ENCODE peak calls at places on chromosome 21, in seven cellular contexts. Z, I, K, L, B, M and N are unnamed samples.

GRCh38 chr21:17784604-17785402 is 34.4 kb downstream of the C21orf91 start:
- DNase-seq in Z (no peak), I (peak), K (no peak), L (no peak), B (no peak), M (no peak), N (no peak)

GRCh38 chr21:31426235-31426797 is 82.3 kb upstream of the TIAM1 start:
- DNase-seq in Z (no peak), I (no peak), K (no peak), L (no peak), B (no peak), M (no peak), N (no peak)

GRCh38 chr21:32021319-32022027 is 148.7 kb downstream of the HUNK start:
- DNase-seq in Z (peak), I (peak), K (peak), L (peak), B (no peak), M (peak), N (peak)

GRCh38 chr21:34818663-34819158 is 149.9 kb downstream of the CLIC6 start:
- DNase-seq in Z (no peak), I (no peak), K (peak), L (no peak), B (no peak), M (no peak), N (no peak)

GRCh38 chr21:42672699-42673458 is 19.5 kb downstream of the PDE9A start:
- DNase-seq in Z (no peak), I (no peak), K (no peak), L (no peak), B (no peak), M (no peak), N (no peak)

GRCh38 chr21:24428539-24429186 is 1178.6 kb downstream of the MRPL39 start:
- DNase-seq in Z (no peak), I (no peak), K (no peak), L (no peak), B (no peak), M (no peak), N (no peak)

GRCh38 chr21:46151261-46151988 is 4.0 kb downstream of the FTCD start:
- DNase-seq in Z (peak), I (peak), K (no peak), L (peak), B (peak), M (peak), N (peak)

GRCh38 chr21:39184050-39184980 is 1.1 kb upstream of the PSMG1 start:
- DNase-seq in Z (no peak), I (no peak), K (no peak), L (no peak), B (no peak), M (no peak), N (no peak)

GRCh38 chr21:20997633-20998455 is at the start of gene NCAM2:
- DNase-seq in Z (peak), I (peak), K (peak), L (peak), B (peak), M (peak), N (peak)

GRCh38 chr21:27761623-27762022 is 794.7 kb upstream of the ADAMTS5 start:
- DNase-seq in Z (no peak), I (no peak), K (no peak), L (no peak), B (no peak), M (no peak), N (no peak)

GRCh38 chr21:46264690-46265144 is 20.7 kb downstream of the MCM3AP start:
- DNase-seq in Z (no peak), I (no peak), K (no peak), L (no peak), B (no peak), M (no peak), N (no peak)

GRCh38 chr21:38095220-38095619 is 161.6 kb upstream of the KCNJ15 start:
- DNase-seq in Z (no peak), I (no peak), K (no peak), L (no peak), B (no peak), M (no peak), N (no peak)

GRCh38 chr21:17775431-17776126 is 43.6 kb downstream of the C21orf91 start:
- DNase-seq in Z (no peak), I (peak), K (no peak), L (no peak), B (peak), M (no peak), N (peak)

GRCh38 chr21:30408782-30409494 is 13.1 kb downstream of the KRTAP13-1 start:
- DNase-seq in Z (peak), I (peak), K (peak), L (peak), B (no peak), M (no peak), N (peak)

GRCh38 chr21:35106246-35106835 is 57.2 kb upstream of the RUNX1 start:
- DNase-seq in Z (no peak), I (no peak), K (no peak), L (no peak), B (peak), M (no peak), N (peak)

GRCh38 chr21:34074283-34075098 is 1.1 kb downstream of the MRPS6 start:
- DNase-seq in Z (no peak), I (no peak), K (no peak), L (no peak), B (no peak), M (no peak), N (peak)

GRCh38 chr21:32962286-32962685 is 63.4 kb upstream of the OLIG2 start:
- DNase-seq in Z (no peak), I (no peak), K (no peak), L (no peak), B (no peak), M (no peak), N (no peak)

GRCh38 chr21:27831821-27832569 is 865.1 kb upstream of the ADAMTS5 start:
- DNase-seq in Z (no peak), I (no peak), K (no peak), L (no peak), B (no peak), M (no peak), N (no peak)

GRCh38 chr21:37631319-37632117 is 264.9 kb downstream of the DYRK1A start:
- DNase-seq in Z (no peak), I (no peak), K (peak), L (peak), B (no peak), M (no peak), N (no peak)

GRCh38 chr21:31158789-31159581 is 120.7 kb upstream of the KRTAP19-8 start:
- DNase-seq in Z (no peak), I (no peak), K (no peak), L (no peak), B (no peak), M (no peak), N (no peak)

GRCh38 chr21:38721055-38721454 is 84.7 kb upstream of the ETS2 start:
- DNase-seq in Z (no peak), I (no peak), K (no peak), L (no peak), B (no peak), M (no peak), N (no peak)

GRCh38 chr21:16318651-16319300 is 589.0 kb downstream of the USP25 start:
- DNase-seq in Z (no peak), I (no peak), K (no peak), L (no peak), B (no peak), M (no peak), N (no peak)

GRCh38 chr21:18549214-18549905 is 145.8 kb upstream of the TMPRSS15 start:
- DNase-seq in Z (no peak), I (no peak), K (no peak), L (no peak), B (no peak), M (no peak), N (no peak)

GRCh38 chr21:28640326-28640725 is 352.4 kb downstream of the LTN1 start:
- DNase-seq in Z (no peak), I (no peak), K (no peak), L (no peak), B (no peak), M (no peak), N (no peak)

GRCh38 chr21:20110368-20110767 is 887.8 kb upstream of the NCAM2 start:
- DNase-seq in Z (no peak), I (no peak), K (no peak), L (no peak), B (no peak), M (no peak), N (no peak)

GRCh38 chr21:28444567-28444966 is 548.1 kb downstream of the LTN1 start:
- DNase-seq in Z (no peak), I (no peak), K (no peak), L (no peak), B (no peak), M (no peak), N (no peak)

GRCh38 chr21:37758997-37759396 is 157.3 kb downstream of the KCNJ6 start:
- DNase-seq in Z (no peak), I (peak), K (peak), L (peak), B (no peak), M (no peak), N (no peak)

GRCh38 chr21:39020751-39021474 is 162.3 kb downstream of the PSMG1 start:
- DNase-seq in Z (no peak), I (peak), K (no peak), L (no peak), B (peak), M (peak), N (peak)

GRCh38 chr21:39850333-39850732 is 16.9 kb upstream of the PCP4 start:
- DNase-seq in Z (no peak), I (no peak), K (no peak), L (no peak), B (no peak), M (no peak), N (peak)

GRCh38 chr21:33943293-33943692 is 27.7 kb upstream of the ATP5PO start:
- DNase-seq in Z (no peak), I (no peak), K (no peak), L (no peak), B (no peak), M (no peak), N (no peak)

GRCh38 chr21:42513151-42513984 is at the start of gene SLC37A1:
- DNase-seq in Z (no peak), I (no peak), K (no peak), L (peak), B (peak), M (peak), N (peak)

GRCh38 chr21:26095131-26095530 is 75.4 kb downstream of the APP start:
- DNase-seq in Z (no peak), I (no peak), K (no peak), L (no peak), B (no peak), M (no peak), N (no peak)

GRCh38 chr21:32328595-32328994 is 29.9 kb downstream of the MRAP start:
- DNase-seq in Z (no peak), I (no peak), K (no peak), L (no peak), B (no peak), M (no peak), N (no peak)

GRCh38 chr21:31181089-31181757 is 142.9 kb upstream of the KRTAP19-8 start:
- DNase-seq in Z (no peak), I (no peak), K (no peak), L (no peak), B (no peak), M (no peak), N (no peak)

GRCh38 chr21:17527240-17527639 is 14.4 kb downstream of the CXADR start:
- DNase-seq in Z (no peak), I (no peak), K (peak), L (no peak), B (no peak), M (no peak), N (no peak)

GRCh38 chr21:31098576-31099005 is 60.3 kb upstream of the KRTAP19-8 start:
- DNase-seq in Z (peak), I (peak), K (peak), L (peak), B (peak), M (peak), N (peak)

DNA sequence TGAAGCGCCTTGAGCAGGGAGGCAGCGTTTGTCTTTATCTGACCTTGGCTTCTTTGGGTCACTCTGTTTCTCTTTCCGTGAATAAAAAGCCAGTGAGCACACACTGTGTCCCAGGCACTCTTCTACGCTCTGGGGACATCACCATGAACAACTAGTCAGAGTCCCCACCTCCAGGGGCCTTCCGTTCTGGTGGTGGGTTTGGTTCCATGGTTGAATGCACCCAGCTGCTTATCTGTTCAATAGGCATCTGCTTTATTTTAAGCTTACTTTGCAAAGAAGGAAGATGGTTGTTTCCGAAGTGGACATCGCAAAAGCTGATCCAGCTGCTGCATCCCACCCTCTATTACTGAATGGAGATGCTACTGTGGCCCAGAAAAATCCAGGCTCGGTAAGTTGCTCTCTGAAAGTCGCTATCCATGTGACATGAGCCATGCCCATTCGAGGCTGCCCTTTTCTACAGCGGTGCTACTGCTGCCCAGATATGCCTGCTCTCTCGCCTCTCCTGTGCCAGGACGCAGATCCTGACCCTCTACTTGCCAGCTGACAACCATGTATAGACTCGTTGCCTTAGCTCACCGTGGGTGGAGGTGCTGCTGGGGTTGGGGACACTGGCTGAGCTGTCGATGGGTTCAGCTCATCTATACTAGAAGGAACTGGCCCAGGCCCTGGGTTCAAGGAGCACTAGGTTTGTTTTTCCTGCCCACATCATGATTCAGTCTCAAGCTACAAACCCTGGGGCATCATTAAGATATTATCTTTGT is 5.9 kb downstream of the MX1 start:
- DNase-seq in Z (no peak), I (peak), K (no peak), L (no peak), B (no peak), M (no peak), N (no peak)
- TF ChIP-seq POLR2AphosphoS5 in Z (no peak), I (no peak), K (no peak), L (no peak), B (no peak), M (no peak), N (no peak)

GRCh38 chr21:15063821-15064575 is 802 bp downstream of the NRIP1 start:
- DNase-seq in Z (peak), I (peak), K (peak), L (peak), B (no peak), M (peak), N (no peak)

GRCh38 chr21:15066231-15066577 is 1.4 kb upstream of the NRIP1 start:
- DNase-seq in Z (no peak), I (no peak), K (no peak), L (no peak), B (no peak), M (no peak), N (no peak)

GRCh38 chr21:15065381-15066230 is 806 bp upstream of the NRIP1 start:
- DNase-seq in Z (peak), I (peak), K (peak), L (peak), B (peak), M (peak), N (peak)

GRCh38 chr21:15063081-15063820 is 1.5 kb downstream of the NRIP1 start:
- DNase-seq in Z (no peak), I (no peak), K (no peak), L (no peak), B (no peak), M (no peak), N (no peak)

GRCh38 chr21:15064576-15065380 is at the start of gene NRIP1:
- DNase-seq in Z (peak), I (peak), K (peak), L (peak), B (peak), M (peak), N (peak)
- TF ChIP-seq POLR2A in Z (peak), I (peak), K (peak), L (no peak), B (no peak), M (peak), N (peak)

GRCh38 chr21:36249576-36250422 is 70.2 kb upstream of the MORC3 start:
- DNase-seq in Z (no peak), I (no peak), K (no peak), L (no peak), B (no peak), M (no peak), N (no peak)

GRCh38 chr21:36254106-36254941 is 65.7 kb upstream of the MORC3 start:
- DNase-seq in Z (no peak), I (no peak), K (no peak), L (no peak), B (no peak), M (no peak), N (no peak)

GRCh38 chr21:36247316-36247715 is 72.7 kb upstream of the MORC3 start:
- DNase-seq in Z (no peak), I (no peak), K (no peak), L (no peak), B (no peak), M (no peak), N (no peak)

GRCh38 chr21:36246080-36246631 is 73.8 kb upstream of the MORC3 start:
- DNase-seq in Z (peak), I (peak), K (peak), L (peak), B (no peak), M (no peak), N (peak)

GRCh38 chr21:36250423-36251075 is 69.4 kb upstream of the MORC3 start:
- DNase-seq in Z (no peak), I (no peak), K (no peak), L (no peak), B (no peak), M (no peak), N (no peak)
- H3K4me3 ChIP-seq in Z (no peak), I (no peak), K (no peak), L (no peak), B (no peak), M (no peak), N (no peak)

GRCh38 chr21:43902441-43902840 is 37.4 kb downstream of the AGPAT3 start:
- DNase-seq in Z (peak), I (no peak), K (no peak), L (no peak), B (no peak), M (peak), N (no peak)
- TF ChIP-seq POLR2AphosphoS5 in Z (no peak), I (no peak), K (no peak), L (no peak), B (no peak), M (peak), N (no peak)

DNA sequence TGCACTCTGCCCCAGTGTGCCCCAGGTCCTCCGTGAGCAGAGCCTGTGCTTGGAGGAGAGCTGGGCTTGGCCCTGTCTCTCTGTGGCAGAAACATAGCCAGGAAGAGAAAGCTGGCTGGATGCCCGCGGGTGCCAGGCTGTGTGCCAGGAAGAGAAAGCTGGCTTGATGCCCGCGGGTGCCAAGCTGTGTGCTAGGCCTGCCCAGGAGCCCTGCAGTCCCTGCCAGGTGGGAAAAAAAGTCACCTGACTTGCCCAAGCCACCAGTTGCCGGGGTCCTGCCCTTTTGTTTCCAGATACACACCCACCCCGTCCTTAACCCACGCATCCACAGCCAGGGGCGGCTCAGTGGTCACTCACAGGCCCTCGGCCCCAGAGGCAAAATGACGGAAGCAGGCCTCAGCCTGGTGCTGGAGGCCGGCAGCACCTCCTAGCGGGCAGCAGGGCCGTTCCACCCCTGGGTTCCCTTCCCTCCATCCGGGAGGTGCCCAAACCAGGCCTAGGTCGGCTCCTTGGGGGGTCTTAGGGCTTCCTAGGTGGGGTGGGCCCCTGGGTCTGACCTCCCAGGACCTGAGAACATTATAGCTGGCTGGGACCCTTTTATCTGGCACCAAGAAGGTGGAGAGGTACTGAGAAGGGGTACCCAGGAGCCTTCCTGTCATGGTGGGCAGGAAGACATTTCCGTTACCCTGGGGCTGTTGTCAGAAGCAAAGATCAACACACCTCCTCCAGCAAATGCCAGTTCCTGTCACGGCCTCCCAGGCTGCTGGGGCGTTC is 9.1 kb downstream of the ITGB2 start:
- DNase-seq in Z (peak), I (peak), K (peak), L (peak), B (peak), M (peak), N (peak)
- TF ChIP-seq POLR2A in Z (no peak), I (no peak), K (no peak), L (no peak), B (no peak), M (no peak), N (no peak)